ENCODE peak calls at places on chromosomes 4 and X, in nine cellular contexts. One of them, this sample, is unnamed.

GRCh38 chrX:48508400-48509244 is at the start of gene PORCN:
- DNase-seq in D341Med: peak
- DNase-seq in NCI-H1092 treated with DMSO at 0.1 percent for 48 hours: peak
- DNase-seq in RPMI7951: peak
- DNase-seq in ureter: peak
- DNase-seq in choroid plexus epithelial cell: peak
- DNase-seq in uterus: peak
- DNase-seq in dermis blood vessel endothelial cell: peak
- DNase-seq in M059J: peak
- DNase-seq in this sample: peak

GRCh38 chr4:173135241-173135847 is 33.3 kb upstream of the GALNT7 start:
- DNase-seq in M059J: peak
- DNase-seq in uterus: no peak
- DNase-seq in ureter: no peak
- DNase-seq in NCI-H1092 treated with DMSO at 0.1 percent for 48 hours: no peak
- DNase-seq in choroid plexus epithelial cell: peak
- DNase-seq in dermis blood vessel endothelial cell: no peak
- DNase-seq in RPMI7951: peak
- DNase-seq in D341Med: no peak
- DNase-seq in this sample: peak

GRCh38 chr4:6763330-6763851 is 19.1 kb upstream of the KIAA0232 start:
- DNase-seq in dermis blood vessel endothelial cell: no peak
- DNase-seq in NCI-H1092 treated with DMSO at 0.1 percent for 48 hours: no peak
- DNase-seq in ureter: no peak
- DNase-seq in choroid plexus epithelial cell: no peak
- DNase-seq in D341Med: no peak
- DNase-seq in RPMI7951: peak
- DNase-seq in uterus: no peak
- DNase-seq in M059J: peak
- DNase-seq in this sample: no peak

GRCh38 chr4:3741217-3742011 is 24.8 kb upstream of the ADRA2C start:
- DNase-seq in NCI-H1092 treated with DMSO at 0.1 percent for 48 hours: no peak
- DNase-seq in D341Med: no peak
- DNase-seq in M059J: no peak
- DNase-seq in ureter: no peak
- DNase-seq in uterus: no peak
- DNase-seq in choroid plexus epithelial cell: no peak
- DNase-seq in RPMI7951: no peak
- DNase-seq in dermis blood vessel endothelial cell: no peak
- DNase-seq in this sample: no peak

GRCh38 chr4:107818301-107818910 is 6.3 kb upstream of the SGMS2 start:
- DNase-seq in choroid plexus epithelial cell: no peak
- DNase-seq in RPMI7951: peak
- DNase-seq in M059J: peak
- DNase-seq in D341Med: no peak
- DNase-seq in ureter: no peak
- DNase-seq in uterus: no peak
- DNase-seq in NCI-H1092 treated with DMSO at 0.1 percent for 48 hours: no peak
- DNase-seq in dermis blood vessel endothelial cell: no peak
- DNase-seq in this sample: no peak

GRCh38 chr4:65217179-65217578 is 453.1 kb downstream of the EPHA5 start:
- DNase-seq in choroid plexus epithelial cell: no peak
- DNase-seq in uterus: no peak
- DNase-seq in RPMI7951: no peak
- DNase-seq in NCI-H1092 treated with DMSO at 0.1 percent for 48 hours: no peak
- DNase-seq in dermis blood vessel endothelial cell: no peak
- DNase-seq in M059J: no peak
- DNase-seq in ureter: no peak
- DNase-seq in D341Med: no peak
- DNase-seq in this sample: no peak

GRCh38 chr4:173370477-173371291 is at the start of gene SAP30:
- DNase-seq in NCI-H1092 treated with DMSO at 0.1 percent for 48 hours: peak
- DNase-seq in M059J: peak
- DNase-seq in uterus: peak
- DNase-seq in ureter: peak
- DNase-seq in RPMI7951: peak
- DNase-seq in D341Med: peak
- DNase-seq in dermis blood vessel endothelial cell: peak
- DNase-seq in choroid plexus epithelial cell: peak
- DNase-seq in this sample: peak

GRCh38 chr4:2790583-2791517 is 2.0 kb upstream of the SH3BP2 start:
- DNase-seq in ureter: peak
- DNase-seq in RPMI7951: no peak
- DNase-seq in choroid plexus epithelial cell: no peak
- DNase-seq in D341Med: no peak
- DNase-seq in dermis blood vessel endothelial cell: no peak
- DNase-seq in M059J: no peak
- DNase-seq in uterus: no peak
- DNase-seq in NCI-H1092 treated with DMSO at 0.1 percent for 48 hours: no peak
- DNase-seq in this sample: no peak

GRCh38 chrX:109679820-109680219 is 53.2 kb downstream of the ACSL4 start:
- DNase-seq in M059J: no peak
- DNase-seq in RPMI7951: no peak
- DNase-seq in NCI-H1092 treated with DMSO at 0.1 percent for 48 hours: no peak
- DNase-seq in uterus: no peak
- DNase-seq in dermis blood vessel endothelial cell: no peak
- DNase-seq in choroid plexus epithelial cell: peak
- DNase-seq in D341Med: no peak
- DNase-seq in ureter: no peak
- DNase-seq in this sample: no peak

GRCh38 chr4:126404549-126404948 is 1089.8 kb downstream of the FAT4 start:
- DNase-seq in dermis blood vessel endothelial cell: no peak
- DNase-seq in choroid plexus epithelial cell: peak
- DNase-seq in ureter: no peak
- DNase-seq in NCI-H1092 treated with DMSO at 0.1 percent for 48 hours: no peak
- DNase-seq in M059J: no peak
- DNase-seq in uterus: no peak
- DNase-seq in RPMI7951: no peak
- DNase-seq in D341Med: no peak
- DNase-seq in this sample: peak

GRCh38 chr4:40299126-40299525 is 36.0 kb upstream of the CHRNA9 start:
- DNase-seq in RPMI7951: no peak
- DNase-seq in NCI-H1092 treated with DMSO at 0.1 percent for 48 hours: no peak
- DNase-seq in uterus: no peak
- DNase-seq in dermis blood vessel endothelial cell: no peak
- DNase-seq in M059J: no peak
- DNase-seq in ureter: no peak
- DNase-seq in choroid plexus epithelial cell: no peak
- DNase-seq in D341Med: no peak
- DNase-seq in this sample: no peak